ENCODE peak calls at places on chromosomes 6 and 20, in ten cellular contexts. E is NB4, P is GM20000, U is PC-9, M is tibial artery, B is glutamatergic neuron, K is pancreas, L is transverse colon, O is fibroblast of lung, I is psoas muscle. F is an unnamed sample.
A peak's percentile ranks its signal among the peaks of the same experiment; 100 is the strongest.

GRCh38 chr20:16175322-16175721 is 397.9 kb downstream of the KIF16B start:
- DNase-seq in E (no peak), P (peak; percentile 10), U (no peak), M (no peak), B (no peak), K (no peak), L (no peak), O (no peak), I (no peak), F (no peak)

GRCh38 chr6:45477785-45478184 is 100.1 kb upstream of the SUPT3H start:
- DNase-seq in E (no peak), P (no peak), U (no peak), M (no peak), B (no peak), K (no peak), L (no peak), O (no peak), I (no peak), F (no peak)

GRCh38 chr6:32411943-32412342 is 5.0 kb upstream of the BTNL2 start:
- DNase-seq in E (no peak), P (no peak), U (no peak), M (no peak), B (no peak), K (no peak), L (no peak), O (no peak), I (no peak), F (no peak)

GRCh38 chr6:168597471-168597875 is 156.5 kb downstream of the SMOC2 start:
- DNase-seq in E (no peak), P (no peak), U (no peak), M (no peak), B (no peak), K (no peak), L (peak; percentile 37), O (no peak), I (no peak), F (no peak)

GRCh38 chr20:57621426-57622200 is 1.4 kb upstream of the ZBP1 start:
- DNase-seq in E (no peak), P (no peak), U (no peak), M (no peak), B (no peak), K (no peak), L (no peak), O (no peak), I (no peak), F (no peak)

GRCh38 chr6:32075781-32076494 is 33.2 kb downstream of the TNXB start:
- DNase-seq in E (peak; percentile 36), P (no peak), U (peak; percentile 67), M (no peak), B (no peak), K (no peak), L (no peak), O (no peak), I (peak; percentile 15), F (no peak)

GRCh38 chr6:85403331-85404015 is 46.4 kb upstream of the NT5E start:
- DNase-seq in E (no peak), P (no peak), U (no peak), M (no peak), B (no peak), K (no peak), L (no peak), O (peak; percentile 97), I (no peak), F (no peak)

GRCh38 chr6:147941143-147941542 is 401.5 kb upstream of the SASH1 start:
- DNase-seq in E (no peak), P (no peak), U (no peak), M (no peak), B (peak; percentile 14), K (no peak), L (no peak), O (peak; percentile 68), I (no peak), F (no peak)

GRCh38 chr20:36541227-36542018 is at the start of gene MYL9:
- DNase-seq in E (no peak), P (peak; percentile 71), U (peak; percentile 68), M (peak; percentile 96), B (peak; percentile 43), K (peak; percentile 70), L (peak; percentile 89), O (peak; percentile 81), I (peak; percentile 90), F (peak; percentile 89)

GRCh38 chr6:135782517-135782916 is 69.0 kb upstream of the PDE7B start:
- DNase-seq in E (no peak), P (no peak), U (no peak), M (no peak), B (no peak), K (no peak), L (no peak), O (no peak), I (no peak), F (no peak)

GRCh38 chr6:104859225-104860146 is at the start of gene HACE1:
- DNase-seq in E (peak; percentile 94), P (peak; percentile 94), U (peak; percentile 83), M (peak; percentile 87), B (peak; percentile 95), K (peak; percentile 86), L (peak; percentile 90), O (peak; percentile 91), I (peak; percentile 92), F (peak; percentile 91)

GRCh38 chr6:33427585-33428218 is 7.8 kb downstream of the SYNGAP1 start:
- DNase-seq in E (peak; percentile 47), P (peak; percentile 81), U (peak; percentile 42), M (peak; percentile 45), B (peak; percentile 70), K (peak; percentile 58), L (peak; percentile 71), O (no peak), I (peak; percentile 56), F (peak; percentile 77)

GRCh38 chr20:39072132-39072531 is 110.0 kb downstream of the DHX35 start:
- DNase-seq in E (no peak), P (no peak), U (no peak), M (no peak), B (no peak), K (no peak), L (no peak), O (no peak), I (no peak), F (no peak)

GRCh38 chr20:39070484-39071231 is 108.5 kb downstream of the DHX35 start:
- DNase-seq in E (no peak), P (no peak), U (no peak), M (no peak), B (no peak), K (no peak), L (no peak), O (peak; percentile 65), I (no peak), F (no peak)

GRCh38 chr20:39069976-39070375 is 107.8 kb downstream of the DHX35 start:
- DNase-seq in E (no peak), P (no peak), U (no peak), M (no peak), B (no peak), K (no peak), L (no peak), O (no peak), I (no peak), F (no peak)

GRCh38 chr20:39067526-39068216 is 105.5 kb downstream of the DHX35 start:
- DNase-seq in E (no peak), P (no peak), U (no peak), M (no peak), B (no peak), K (no peak), L (no peak), O (peak; percentile 24), I (no peak), F (no peak)

GRCh38 chr20:39066464-39066863 is 104.3 kb downstream of the DHX35 start:
- DNase-seq in E (no peak), P (no peak), U (no peak), M (no peak), B (peak; percentile 60), K (no peak), L (no peak), O (no peak), I (no peak), F (peak; percentile 67)
- TF ChIP-seq CTCF in E (no peak), P (no peak), U (no peak), M (no peak), B (peak; percentile 47), K (no peak), L (no peak), O (no peak), I (no peak), F (peak; percentile 62)

GRCh38 chr6:165889636-165890403 is 226.8 kb upstream of the PDE10A start:
- DNase-seq in E (peak; percentile 45), P (peak; percentile 22), U (no peak), M (no peak), B (peak; percentile 59), K (no peak), L (peak; percentile 19), O (peak; percentile 21), I (no peak), F (peak; percentile 48)
- TF ChIP-seq CTCF in E (peak; percentile 66), P (peak; percentile 15), U (peak; percentile 41), M (no peak), B (peak; percentile 29), K (peak; percentile 38), L (peak; percentile 43), O (peak; percentile 76), I (peak; percentile 18), F (peak; percentile 58)

DNA sequence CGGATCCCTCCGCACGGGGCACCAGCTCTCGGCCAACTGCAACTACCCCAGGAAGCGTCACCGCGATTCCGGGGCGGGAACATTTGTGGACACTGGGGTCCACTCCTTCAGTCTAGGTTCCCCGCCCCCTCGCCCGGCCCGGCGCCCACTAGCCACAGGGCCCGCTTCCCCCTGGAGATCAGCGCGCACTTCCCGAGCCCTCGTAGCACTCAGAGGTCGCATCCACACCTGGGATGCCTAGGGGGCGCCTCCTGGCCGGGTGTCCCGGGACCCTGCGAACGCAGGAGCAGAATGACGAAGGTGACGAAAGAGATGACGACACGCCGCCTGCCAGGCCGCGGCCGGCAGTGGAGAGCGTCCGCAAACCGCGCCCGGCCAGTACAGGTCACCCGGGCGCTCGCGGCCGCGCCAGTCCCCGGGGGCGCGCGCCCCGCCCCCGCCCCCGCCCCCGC is 309 bp upstream of the AIG1 start:
- DNase-seq in E (peak; percentile 87), P (peak; percentile 88), U (peak; percentile 84), M (peak; percentile 87), B (peak; percentile 75), K (peak; percentile 82), L (peak; percentile 89), O (peak; percentile 89), I (peak; percentile 88), F (peak; percentile 84)
- TF ChIP-seq CTCF in E (no peak), P (peak; percentile 1), U (no peak), M (peak; percentile 12), B (no peak), K (no peak), L (no peak), O (no peak), I (no peak), F (no peak)

GRCh38 chr6:42846505-42846904 is 32.9 kb upstream of the RPL7L1 start:
- DNase-seq in E (peak; percentile 69), P (no peak), U (no peak), M (no peak), B (no peak), K (no peak), L (no peak), O (no peak), I (no peak), F (no peak)

GRCh38 chr6:42845327-42845694 is 34.1 kb upstream of the RPL7L1 start:
- DNase-seq in E (no peak), P (no peak), U (no peak), M (no peak), B (no peak), K (no peak), L (peak; percentile 71), O (no peak), I (no peak), F (no peak)

GRCh38 chr6:42851599-42851998 is 27.8 kb upstream of the RPL7L1 start:
- DNase-seq in E (no peak), P (no peak), U (no peak), M (no peak), B (no peak), K (no peak), L (no peak), O (no peak), I (no peak), F (no peak)

GRCh38 chr6:42848700-42849099 is 30.7 kb upstream of the RPL7L1 start:
- DNase-seq in E (no peak), P (no peak), U (no peak), M (no peak), B (no peak), K (no peak), L (no peak), O (no peak), I (no peak), F (no peak)
- TF ChIP-seq CTCF in E (no peak), P (no peak), U (no peak), M (no peak), B (no peak), K (no peak), L (no peak), O (no peak), I (no peak), F (no peak)